ENCODE peak calls at places on chromosomes 6 and 20, in five cellular contexts. One of them, this sample, is unnamed.

GRCh38 chr20:20568604-20569205 is 143.7 kb downstream of the RALGAPA2 start:
- DNase-seq in fibroblast of the conjunctiva: peak
- DNase-seq in Kasumi-1: peak
- DNase-seq in Panc1: peak
- DNase-seq in naive B cell: peak
- DNase-seq in this sample: peak

GRCh38 chr6:85403331-85404015 is 46.4 kb upstream of the NT5E start:
- DNase-seq in fibroblast of the conjunctiva: peak
- DNase-seq in Kasumi-1: peak
- DNase-seq in Panc1: peak
- DNase-seq in naive B cell: no peak
- DNase-seq in this sample: peak

GRCh38 chr6:14117158-14118090 is at the start of gene CD83:
- DNase-seq in fibroblast of the conjunctiva: no peak
- DNase-seq in Kasumi-1: peak
- DNase-seq in Panc1: no peak
- DNase-seq in naive B cell: peak
- DNase-seq in this sample: peak

GRCh38 chr6:146915671-146916127 is 288.5 kb upstream of the STXBP5 start:
- DNase-seq in fibroblast of the conjunctiva: peak
- DNase-seq in Kasumi-1: peak
- DNase-seq in Panc1: no peak
- DNase-seq in naive B cell: no peak
- DNase-seq in this sample: no peak

GRCh38 chr6:49607391-49607982 is 29.2 kb downstream of the RHAG start:
- DNase-seq in fibroblast of the conjunctiva: no peak
- DNase-seq in Kasumi-1: no peak
- DNase-seq in Panc1: no peak
- DNase-seq in naive B cell: no peak
- DNase-seq in this sample: no peak

GRCh38 chr6:45586216-45587171 is 208.8 kb upstream of the SUPT3H start:
- DNase-seq in fibroblast of the conjunctiva: no peak
- DNase-seq in Kasumi-1: no peak
- DNase-seq in Panc1: no peak
- DNase-seq in naive B cell: no peak
- DNase-seq in this sample: peak

GRCh38 chr6:30844118-30844535 is 40.2 kb upstream of the DDR1 start:
- DNase-seq in fibroblast of the conjunctiva: no peak
- DNase-seq in Kasumi-1: no peak
- DNase-seq in Panc1: no peak
- DNase-seq in naive B cell: no peak
- DNase-seq in this sample: peak

GRCh38 chr20:4717816-4718215 is 3.9 kb upstream of the PRND start:
- DNase-seq in fibroblast of the conjunctiva: no peak
- DNase-seq in Kasumi-1: no peak
- DNase-seq in Panc1: no peak
- DNase-seq in naive B cell: no peak
- DNase-seq in this sample: no peak

GRCh38 chr6:148973809-148974208 is 227.0 kb downstream of the UST start:
- DNase-seq in fibroblast of the conjunctiva: peak
- DNase-seq in Kasumi-1: peak
- DNase-seq in Panc1: no peak
- DNase-seq in naive B cell: no peak
- DNase-seq in this sample: peak

GRCh38 chr6:122050226-122050755 is 349.2 kb upstream of the HSF2 start:
- DNase-seq in fibroblast of the conjunctiva: peak
- DNase-seq in Kasumi-1: no peak
- DNase-seq in Panc1: no peak
- DNase-seq in naive B cell: no peak
- DNase-seq in this sample: no peak

GRCh38 chr6:127971945-127972391 is 71.1 kb upstream of the THEMIS start:
- DNase-seq in fibroblast of the conjunctiva: peak
- DNase-seq in Kasumi-1: no peak
- DNase-seq in Panc1: peak
- DNase-seq in naive B cell: no peak
- DNase-seq in this sample: no peak

GRCh38 chr6:148700713-148701392 is 46.0 kb upstream of the UST start:
- DNase-seq in fibroblast of the conjunctiva: no peak
- DNase-seq in Kasumi-1: no peak
- DNase-seq in Panc1: no peak
- DNase-seq in naive B cell: peak
- DNase-seq in this sample: peak

GRCh38 chr6:5677219-5678000 is 329.3 kb downstream of the NRN1 start:
- DNase-seq in fibroblast of the conjunctiva: no peak
- DNase-seq in Kasumi-1: no peak
- DNase-seq in Panc1: no peak
- DNase-seq in naive B cell: no peak
- DNase-seq in this sample: no peak

GRCh38 chr6:159646731-159647130 is 46.3 kb downstream of the SOD2 start:
- DNase-seq in fibroblast of the conjunctiva: no peak
- DNase-seq in Kasumi-1: no peak
- DNase-seq in Panc1: no peak
- DNase-seq in naive B cell: no peak
- DNase-seq in this sample: no peak

GRCh38 chr6:163239572-163240340 is 174.8 kb upstream of the QKI start:
- DNase-seq in fibroblast of the conjunctiva: no peak
- DNase-seq in Kasumi-1: no peak
- DNase-seq in Panc1: no peak
- DNase-seq in naive B cell: no peak
- DNase-seq in this sample: no peak

GRCh38 chr6:5219292-5219691 is 41.5 kb downstream of the LYRM4 start:
- DNase-seq in fibroblast of the conjunctiva: no peak
- DNase-seq in Kasumi-1: no peak
- DNase-seq in Panc1: no peak
- DNase-seq in naive B cell: no peak
- DNase-seq in this sample: no peak

GRCh38 chr6:41239467-41240159 is 11.5 kb downstream of the TREML4 start:
- DNase-seq in fibroblast of the conjunctiva: no peak
- DNase-seq in Kasumi-1: no peak
- DNase-seq in Panc1: no peak
- DNase-seq in naive B cell: no peak
- DNase-seq in this sample: no peak

GRCh38 chr6:30719356-30719755 is 796 bp upstream of the TUBB start:
- DNase-seq in fibroblast of the conjunctiva: no peak
- DNase-seq in Kasumi-1: no peak
- DNase-seq in Panc1: no peak
- DNase-seq in naive B cell: no peak
- DNase-seq in this sample: no peak

GRCh38 chr6:13432526-13433218 is 54.7 kb downstream of the GFOD1 start:
- DNase-seq in fibroblast of the conjunctiva: no peak
- DNase-seq in Kasumi-1: no peak
- DNase-seq in Panc1: no peak
- DNase-seq in naive B cell: no peak
- DNase-seq in this sample: no peak

GRCh38 chr6:137235686-137236085 is 16.5 kb upstream of the IFNGR1 start:
- DNase-seq in fibroblast of the conjunctiva: no peak
- DNase-seq in Kasumi-1: no peak
- DNase-seq in Panc1: no peak
- DNase-seq in naive B cell: no peak
- DNase-seq in this sample: no peak

GRCh38 chr6:32223258-32224235 is at the start of gene NOTCH4:
- DNase-seq in fibroblast of the conjunctiva: no peak
- DNase-seq in Kasumi-1: no peak
- DNase-seq in Panc1: no peak
- DNase-seq in naive B cell: no peak
- DNase-seq in this sample: no peak

GRCh38 chr20:58841539-58842264 is 9.0 kb downstream of the GNAS-AS1 start:
- DNase-seq in fibroblast of the conjunctiva: no peak
- DNase-seq in Kasumi-1: no peak
- DNase-seq in Panc1: no peak
- DNase-seq in naive B cell: no peak
- DNase-seq in this sample: no peak

GRCh38 chr20:56465997-56466396 is 2.4 kb upstream of the RTF2 start:
- DNase-seq in fibroblast of the conjunctiva: no peak
- DNase-seq in Kasumi-1: peak
- DNase-seq in Panc1: no peak
- DNase-seq in naive B cell: peak
- DNase-seq in this sample: no peak

GRCh38 chr6:120320481-120321162 is 971.1 kb upstream of the MAN1A1 start:
- DNase-seq in fibroblast of the conjunctiva: no peak
- DNase-seq in Kasumi-1: no peak
- DNase-seq in Panc1: no peak
- DNase-seq in naive B cell: no peak
- DNase-seq in this sample: no peak

GRCh38 chr20:11544029-11544678 is 373.5 kb upstream of the BTBD3 start:
- DNase-seq in fibroblast of the conjunctiva: peak
- DNase-seq in Kasumi-1: peak
- DNase-seq in Panc1: peak
- DNase-seq in naive B cell: peak
- DNase-seq in this sample: peak

GRCh38 chr6:90403489-90404381 is 107.1 kb upstream of the BACH2 start:
- DNase-seq in fibroblast of the conjunctiva: peak
- DNase-seq in Kasumi-1: peak
- DNase-seq in Panc1: no peak
- DNase-seq in naive B cell: no peak
- DNase-seq in this sample: peak

GRCh38 chr6:109722564-109723254 is 31.6 kb downstream of the FIG4 start:
- DNase-seq in fibroblast of the conjunctiva: no peak
- DNase-seq in Kasumi-1: no peak
- DNase-seq in Panc1: no peak
- DNase-seq in naive B cell: no peak
- DNase-seq in this sample: no peak

GRCh38 chr6:40816601-40817000 is 222.4 kb downstream of the UNC5CL start:
- DNase-seq in fibroblast of the conjunctiva: no peak
- DNase-seq in Kasumi-1: no peak
- DNase-seq in Panc1: no peak
- DNase-seq in naive B cell: no peak
- DNase-seq in this sample: no peak

GRCh38 chr6:7183707-7184106 is 75.9 kb downstream of the RREB1 start:
- DNase-seq in fibroblast of the conjunctiva: no peak
- DNase-seq in Kasumi-1: no peak
- DNase-seq in Panc1: no peak
- DNase-seq in naive B cell: no peak
- DNase-seq in this sample: no peak

GRCh38 chr20:3687655-3688054 is 5.8 kb upstream of the ADAM33 start:
- DNase-seq in fibroblast of the conjunctiva: peak
- DNase-seq in Kasumi-1: no peak
- DNase-seq in Panc1: no peak
- DNase-seq in naive B cell: no peak
- DNase-seq in this sample: peak

GRCh38 chr6:160733045-160733646 is 31.1 kb downstream of the PLG start:
- DNase-seq in fibroblast of the conjunctiva: peak
- DNase-seq in Kasumi-1: peak
- DNase-seq in Panc1: peak
- DNase-seq in naive B cell: peak
- DNase-seq in this sample: peak

GRCh38 chr20:63057133-63058117 is 50.7 kb upstream of the BHLHE23 start:
- DNase-seq in fibroblast of the conjunctiva: no peak
- DNase-seq in Kasumi-1: no peak
- DNase-seq in Panc1: peak
- DNase-seq in naive B cell: no peak
- DNase-seq in this sample: no peak

GRCh38 chr20:25573288-25574251 is 11.8 kb downstream of the NINL start:
- DNase-seq in fibroblast of the conjunctiva: no peak
- DNase-seq in Kasumi-1: no peak
- DNase-seq in Panc1: no peak
- DNase-seq in naive B cell: no peak
- DNase-seq in this sample: no peak

GRCh38 chr6:66032626-66033025 is 325.6 kb upstream of the EYS start:
- DNase-seq in fibroblast of the conjunctiva: no peak
- DNase-seq in Kasumi-1: no peak
- DNase-seq in Panc1: no peak
- DNase-seq in naive B cell: no peak
- DNase-seq in this sample: no peak

This sample was measured in SW480.